ENCODE peak calls at places on chromosomes 6 and 20, in eight cellular contexts. One of them, this sample, is unnamed.

GRCh38 chr6:128280960-128281359 is 239.4 kb downstream of the PTPRK start:
- DNase-seq in keratinocyte: no peak
- DNase-seq in A549: no peak
- DNase-seq in PC-9: no peak
- DNase-seq in neural progenitor cell: peak
- DNase-seq in HCT116: no peak
- DNase-seq in fibroblast of lung: no peak
- DNase-seq in H9: peak
- DNase-seq in this sample: no peak

GRCh38 chr6:20708367-20709124 is 174.3 kb downstream of the CDKAL1 start:
- DNase-seq in PC-9: no peak
- DNase-seq in HCT116: no peak
- DNase-seq in H9: no peak
- DNase-seq in neural progenitor cell: peak
- DNase-seq in keratinocyte: no peak
- DNase-seq in fibroblast of lung: peak
- DNase-seq in A549: no peak
- DNase-seq in this sample: no peak

GRCh38 chr6:46677314-46677654 is 10.4 kb upstream of the TDRD6 start:
- DNase-seq in keratinocyte: no peak
- DNase-seq in fibroblast of lung: no peak
- DNase-seq in HCT116: no peak
- DNase-seq in neural progenitor cell: peak
- DNase-seq in H9: no peak
- DNase-seq in PC-9: no peak
- DNase-seq in A549: peak
- DNase-seq in this sample: peak

GRCh38 chr6:54629132-54629531 is 217.4 kb upstream of the FAM83B start:
- DNase-seq in HCT116: no peak
- DNase-seq in PC-9: no peak
- DNase-seq in keratinocyte: no peak
- DNase-seq in A549: no peak
- DNase-seq in H9: no peak
- DNase-seq in neural progenitor cell: no peak
- DNase-seq in fibroblast of lung: no peak
- DNase-seq in this sample: no peak

GRCh38 chr6:151067684-151068596 is 171.8 kb upstream of the AKAP12 start:
- DNase-seq in neural progenitor cell: no peak
- DNase-seq in keratinocyte: no peak
- DNase-seq in H9: no peak
- DNase-seq in PC-9: peak
- DNase-seq in A549: peak
- DNase-seq in fibroblast of lung: peak
- DNase-seq in HCT116: peak
- DNase-seq in this sample: no peak

GRCh38 chr6:90322976-90323474 is 26.4 kb upstream of the BACH2 start:
- DNase-seq in PC-9: no peak
- DNase-seq in neural progenitor cell: no peak
- DNase-seq in H9: no peak
- DNase-seq in fibroblast of lung: no peak
- DNase-seq in A549: no peak
- DNase-seq in HCT116: no peak
- DNase-seq in keratinocyte: no peak
- DNase-seq in this sample: no peak

GRCh38 chr6:48610846-48611245 is 499.8 kb upstream of the PTCHD4 start:
- DNase-seq in H9: no peak
- DNase-seq in fibroblast of lung: peak
- DNase-seq in neural progenitor cell: no peak
- DNase-seq in A549: no peak
- DNase-seq in PC-9: no peak
- DNase-seq in keratinocyte: no peak
- DNase-seq in HCT116: no peak
- DNase-seq in this sample: no peak

GRCh38 chr6:167350731-167351655 is 26.1 kb downstream of the TTLL2 start:
- DNase-seq in PC-9: no peak
- DNase-seq in neural progenitor cell: peak
- DNase-seq in A549: peak
- DNase-seq in fibroblast of lung: peak
- DNase-seq in H9: peak
- DNase-seq in keratinocyte: peak
- DNase-seq in HCT116: peak
- DNase-seq in this sample: peak

GRCh38 chr6:71209626-71210025 is 79.0 kb upstream of the OGFRL1 start:
- DNase-seq in neural progenitor cell: no peak
- DNase-seq in PC-9: no peak
- DNase-seq in H9: no peak
- DNase-seq in A549: no peak
- DNase-seq in fibroblast of lung: no peak
- DNase-seq in HCT116: no peak
- DNase-seq in keratinocyte: no peak
- DNase-seq in this sample: no peak

GRCh38 chr6:104540743-104541142 is 319.0 kb downstream of the HACE1 start:
- DNase-seq in keratinocyte: no peak
- DNase-seq in A549: no peak
- DNase-seq in HCT116: no peak
- DNase-seq in H9: no peak
- DNase-seq in fibroblast of lung: peak
- DNase-seq in neural progenitor cell: no peak
- DNase-seq in PC-9: no peak
- DNase-seq in this sample: no peak

GRCh38 chr6:36389353-36389752 is 1.9 kb upstream of the ETV7 start:
- DNase-seq in A549: no peak
- DNase-seq in PC-9: no peak
- DNase-seq in H9: no peak
- DNase-seq in keratinocyte: no peak
- DNase-seq in neural progenitor cell: no peak
- DNase-seq in fibroblast of lung: no peak
- DNase-seq in HCT116: no peak
- DNase-seq in this sample: no peak

GRCh38 chr6:30647802-30648460 is 998 bp downstream of the C6orf136 start:
- DNase-seq in fibroblast of lung: no peak
- DNase-seq in neural progenitor cell: no peak
- DNase-seq in keratinocyte: no peak
- DNase-seq in PC-9: no peak
- DNase-seq in HCT116: no peak
- DNase-seq in A549: peak
- DNase-seq in H9: no peak
- DNase-seq in this sample: no peak

GRCh38 chr6:8857160-8857559 is 421.8 kb upstream of the SLC35B3 start:
- DNase-seq in keratinocyte: no peak
- DNase-seq in PC-9: no peak
- DNase-seq in neural progenitor cell: no peak
- DNase-seq in fibroblast of lung: no peak
- DNase-seq in HCT116: no peak
- DNase-seq in H9: no peak
- DNase-seq in A549: no peak
- DNase-seq in this sample: no peak

GRCh38 chr6:96235927-96236326 is 220.2 kb downstream of the FUT9 start:
- DNase-seq in keratinocyte: no peak
- DNase-seq in fibroblast of lung: peak
- DNase-seq in PC-9: peak
- DNase-seq in HCT116: no peak
- DNase-seq in A549: no peak
- DNase-seq in neural progenitor cell: no peak
- DNase-seq in H9: no peak
- DNase-seq in this sample: no peak

GRCh38 chr6:324729-325125 is 32.4 kb downstream of the DUSP22 start:
- DNase-seq in PC-9: no peak
- DNase-seq in keratinocyte: no peak
- DNase-seq in fibroblast of lung: no peak
- DNase-seq in neural progenitor cell: peak
- DNase-seq in HCT116: no peak
- DNase-seq in A549: no peak
- DNase-seq in H9: no peak
- DNase-seq in this sample: no peak

GRCh38 chr20:57361517-57361916 is 10.5 kb downstream of the RAE1 start:
- DNase-seq in H9: no peak
- DNase-seq in HCT116: no peak
- DNase-seq in keratinocyte: peak
- DNase-seq in PC-9: no peak
- DNase-seq in A549: no peak
- DNase-seq in neural progenitor cell: no peak
- DNase-seq in fibroblast of lung: peak
- DNase-seq in this sample: no peak

GRCh38 chr6:167308207-167308606 is 16.7 kb upstream of the TTLL2 start:
- DNase-seq in fibroblast of lung: no peak
- DNase-seq in PC-9: no peak
- DNase-seq in neural progenitor cell: no peak
- DNase-seq in A549: no peak
- DNase-seq in H9: no peak
- DNase-seq in HCT116: no peak
- DNase-seq in keratinocyte: no peak
- DNase-seq in this sample: no peak

GRCh38 chr6:17278289-17279061 is 2.7 kb upstream of the RBM24 start:
- DNase-seq in H9: no peak
- DNase-seq in A549: no peak
- DNase-seq in neural progenitor cell: no peak
- DNase-seq in PC-9: peak
- DNase-seq in HCT116: no peak
- DNase-seq in fibroblast of lung: peak
- DNase-seq in keratinocyte: no peak
- DNase-seq in this sample: no peak

GRCh38 chr6:35297541-35298481 is at the start of gene DEF6:
- DNase-seq in neural progenitor cell: peak
- DNase-seq in HCT116: peak
- DNase-seq in PC-9: peak
- DNase-seq in A549: no peak
- DNase-seq in keratinocyte: peak
- DNase-seq in fibroblast of lung: peak
- DNase-seq in H9: peak
- DNase-seq in this sample: peak

DNA sequence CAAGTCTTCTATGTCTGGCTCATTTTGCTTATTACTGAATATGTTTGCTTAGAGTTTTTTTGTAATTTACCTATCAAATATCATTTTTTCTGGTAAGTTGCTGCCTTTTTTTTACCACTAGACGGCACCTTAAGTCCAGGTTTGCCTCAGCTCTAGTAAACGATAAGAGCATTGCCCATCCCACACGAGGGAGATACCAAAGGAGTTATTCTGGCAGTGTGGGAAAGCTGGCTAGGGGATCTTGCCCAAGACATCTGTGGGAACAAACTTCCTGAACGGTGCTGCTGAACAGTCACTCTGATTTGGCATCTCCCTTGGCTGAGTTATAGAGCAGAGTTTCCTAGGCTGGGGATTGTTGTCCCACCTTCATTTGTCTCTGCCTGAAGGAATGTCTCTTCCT is 306.4 kb downstream of the COL12A1 start:
- DNase-seq in H9: no peak
- DNase-seq in keratinocyte: peak
- DNase-seq in PC-9: peak
- DNase-seq in HCT116: no peak
- DNase-seq in fibroblast of lung: peak
- DNase-seq in neural progenitor cell: no peak
- DNase-seq in A549: no peak
- DNase-seq in this sample: no peak
- H3K4me2 ChIP-seq in H9: no peak
- H3K4me2 ChIP-seq in keratinocyte: peak
- H3K4me2 ChIP-seq in PC-9: no peak
- H3K4me2 ChIP-seq in HCT116: no peak
- H3K4me2 ChIP-seq in fibroblast of lung: no peak
- H3K4me2 ChIP-seq in neural progenitor cell: no peak
- H3K4me2 ChIP-seq in A549: no peak
- H3K4me2 ChIP-seq in this sample: no peak

DNA sequence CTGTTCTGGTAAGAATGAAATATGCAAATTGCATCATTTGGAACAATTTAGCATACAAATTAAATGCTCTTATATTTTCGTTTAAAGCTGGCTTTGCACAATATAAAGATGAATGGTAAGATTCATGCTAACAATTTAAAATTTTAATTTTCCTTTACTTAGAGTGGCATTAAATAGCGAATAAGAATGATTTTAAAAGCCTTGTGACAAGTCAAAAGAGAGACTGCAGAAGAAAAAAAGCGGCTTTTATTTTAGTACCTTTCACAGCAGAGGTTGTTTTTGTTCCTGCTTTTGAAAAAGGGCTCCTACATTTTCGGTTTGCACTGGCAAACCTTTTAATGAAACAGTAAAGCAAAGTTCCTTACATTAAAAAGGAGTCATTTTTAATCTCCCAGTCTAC is 93.0 kb upstream of the NEDD9 start:
- DNase-seq in A549: no peak
- DNase-seq in H9: no peak
- DNase-seq in HCT116: no peak
- DNase-seq in neural progenitor cell: no peak
- DNase-seq in keratinocyte: no peak
- DNase-seq in PC-9: no peak
- DNase-seq in fibroblast of lung: no peak
- DNase-seq in this sample: no peak
- H3K4me2 ChIP-seq in A549: no peak
- H3K4me2 ChIP-seq in H9: no peak
- H3K4me2 ChIP-seq in HCT116: no peak
- H3K4me2 ChIP-seq in neural progenitor cell: no peak
- H3K4me2 ChIP-seq in keratinocyte: no peak
- H3K4me2 ChIP-seq in PC-9: no peak
- H3K4me2 ChIP-seq in fibroblast of lung: no peak
- H3K4me2 ChIP-seq in this sample: no peak

GRCh38 chr20:35387334-35387733 is 24.4 kb downstream of the UQCC1 start:
- DNase-seq in fibroblast of lung: peak
- DNase-seq in neural progenitor cell: no peak
- DNase-seq in H9: no peak
- DNase-seq in keratinocyte: no peak
- DNase-seq in A549: no peak
- DNase-seq in PC-9: peak
- DNase-seq in HCT116: no peak
- DNase-seq in this sample: no peak
- H3K4me2 ChIP-seq in fibroblast of lung: no peak
- H3K4me2 ChIP-seq in neural progenitor cell: no peak
- H3K4me2 ChIP-seq in H9: no peak
- H3K4me2 ChIP-seq in keratinocyte: no peak
- H3K4me2 ChIP-seq in A549: peak
- H3K4me2 ChIP-seq in PC-9: peak
- H3K4me2 ChIP-seq in HCT116: peak
- H3K4me2 ChIP-seq in this sample: no peak

DNA sequence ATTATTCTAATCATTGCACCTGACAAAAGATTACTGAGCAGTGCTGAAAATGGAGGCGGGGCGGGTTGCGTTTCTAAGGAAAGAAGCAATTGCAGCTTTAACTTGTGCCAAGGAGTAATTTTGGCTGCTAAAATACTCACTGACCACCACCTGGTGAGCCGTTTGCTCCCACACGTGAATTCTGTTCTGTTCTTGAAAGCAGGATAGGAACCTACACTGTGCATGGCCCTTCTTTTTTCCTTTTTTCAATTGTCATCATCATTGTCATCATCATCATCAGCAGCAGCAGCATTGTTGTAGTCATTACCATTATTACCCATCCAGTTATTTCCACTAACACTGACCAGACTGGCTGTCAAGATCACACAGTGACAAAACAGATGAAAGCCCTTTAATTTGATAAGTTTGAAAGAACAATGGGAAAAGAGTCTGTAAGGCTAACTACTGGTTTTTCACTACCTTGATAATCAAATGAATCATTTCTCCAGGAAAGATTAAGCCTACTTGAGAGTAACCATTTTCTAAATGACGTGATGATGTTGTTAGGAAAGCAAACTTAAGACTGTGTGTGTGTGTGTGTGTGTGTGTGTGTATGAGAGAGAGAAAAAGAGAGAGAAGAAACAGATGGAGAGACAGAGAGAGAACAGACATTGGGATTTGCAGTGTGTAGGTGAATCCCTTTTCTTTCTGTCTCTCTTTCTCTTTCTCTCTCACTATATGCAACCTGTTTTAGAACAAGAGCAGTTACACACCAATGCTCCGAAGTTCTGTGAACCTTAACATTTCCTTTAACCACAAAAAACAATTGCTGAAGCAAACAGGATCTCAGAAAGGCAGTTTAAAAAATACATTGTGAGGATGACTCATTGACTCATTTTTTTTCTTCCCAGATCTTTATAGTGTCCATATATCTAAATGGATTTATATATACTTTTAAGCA is 3.7 kb downstream of the RIPOR2 start:
- DNase-seq in fibroblast of lung: peak
- DNase-seq in keratinocyte: no peak
- DNase-seq in A549: no peak
- DNase-seq in PC-9: no peak
- DNase-seq in H9: no peak
- DNase-seq in neural progenitor cell: no peak
- DNase-seq in HCT116: no peak
- DNase-seq in this sample: no peak
- H3K4me2 ChIP-seq in fibroblast of lung: no peak
- H3K4me2 ChIP-seq in keratinocyte: peak
- H3K4me2 ChIP-seq in A549: no peak
- H3K4me2 ChIP-seq in PC-9: peak
- H3K4me2 ChIP-seq in H9: peak
- H3K4me2 ChIP-seq in neural progenitor cell: peak
- H3K4me2 ChIP-seq in HCT116: no peak
- H3K4me2 ChIP-seq in this sample: no peak

This sample was measured in hepatocyte.